ENCODE peak calls at places on chromosomes 7 and 10, in eight cellular contexts. D is body of pancreas, G is Calu3, R is neural crest cell, E is GM20000, B is A673, J is colonic mucosa, P is IMR-90. L is an unnamed sample.

GRCh38 chr7:114214454-114214853 is 200.2 kb upstream of the FOXP2 start:
- DNase-seq in E (no peak), R (no peak), D (no peak), J (no peak), B (no peak), G (no peak), P (no peak), L (no peak)

GRCh38 chr7:117173001-117173400 is 149.9 kb downstream of the WNT2 start:
- DNase-seq in P (no peak), E (no peak), J (no peak), R (no peak), B (no peak), D (no peak), G (no peak), L (no peak)

GRCh38 chr10:17847586-17848296 is 38.6 kb downstream of the MRC1 start:
- DNase-seq in B (peak; percentile 59), J (no peak), R (no peak), P (peak; percentile 34), D (no peak), E (no peak), G (no peak), L (no peak)

GRCh38 chr10:59864141-59864962 is 42.0 kb downstream of the CCDC6 start:
- DNase-seq in B (no peak), P (no peak), G (no peak), D (no peak), J (no peak), E (no peak), R (no peak), L (no peak)

GRCh38 chr7:13188236-13188635 is 500.8 kb downstream of the ARL4A start:
- DNase-seq in E (no peak), G (peak; percentile 33), P (no peak), R (no peak), J (no peak), B (no peak), D (no peak), L (no peak)

GRCh38 chr10:133237241-133238065 is at the start of gene VENTX:
- DNase-seq in E (no peak), G (no peak), B (no peak), D (no peak), J (no peak), R (no peak), P (no peak), L (no peak)

GRCh38 chr7:7922684-7923385 is 45.8 kb upstream of the GLCCI1 start:
- DNase-seq in G (no peak), R (no peak), J (no peak), E (no peak), D (no peak), P (no peak), B (no peak), L (no peak)

GRCh38 chr7:105862276-105862675 is 14.1 kb downstream of the ATXN7L1 start:
- DNase-seq in R (no peak), G (no peak), B (no peak), E (no peak), D (no peak), P (no peak), J (no peak), L (no peak)

GRCh38 chr10:91653214-91653875 is 20.5 kb upstream of the PPP1R3C start:
- DNase-seq in G (no peak), D (no peak), P (peak; percentile 77), J (no peak), B (peak; percentile 13), R (no peak), E (no peak), L (no peak)

GRCh38 chr10:19209319-19209718 is 160.7 kb downstream of the MALRD1 start:
- DNase-seq in J (no peak), R (no peak), D (no peak), G (no peak), E (no peak), B (peak; percentile 17), P (no peak), L (no peak)

GRCh38 chr10:27771231-27771630 is 25.6 kb upstream of the MKX start:
- DNase-seq in P (no peak), J (no peak), E (no peak), R (no peak), B (no peak), G (no peak), D (no peak), L (no peak)

DNA sequence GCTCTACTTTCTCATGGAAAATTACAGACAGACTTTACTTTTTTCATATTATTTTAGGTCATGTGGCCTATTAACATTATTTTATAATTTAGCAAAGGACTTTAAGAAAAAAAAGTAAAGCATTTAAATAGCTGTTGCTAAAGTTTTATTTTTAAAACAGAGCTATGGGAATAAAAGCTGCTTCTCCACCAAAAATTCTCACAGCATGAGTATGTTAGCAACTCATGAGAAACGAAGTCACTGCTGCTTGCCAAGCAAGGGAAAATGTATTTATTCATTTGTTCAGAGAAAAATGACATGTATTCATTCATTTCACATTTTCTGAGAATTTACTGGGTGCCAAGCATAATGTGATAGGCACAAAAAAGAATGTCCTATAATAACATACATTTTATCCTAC is 5.1 kb downstream of the LRRC72 start:
- DNase-seq in G (no peak), J (no peak), E (no peak), B (no peak), R (no peak), P (peak; percentile 6), D (no peak), L (no peak)
- TF ChIP-seq CTCF in G (no peak), J (no peak), E (no peak), B (no peak), R (no peak), P (no peak), D (no peak), L (no peak)

GRCh38 chr7:26864309-26865093 is at the start of gene SKAP2:
- DNase-seq in J (peak; percentile 99), D (peak; percentile 99), G (peak; percentile 100), P (peak; percentile 99), R (peak; percentile 97), E (peak; percentile 91), B (peak; percentile 95), L (peak; percentile 88)
- TF ChIP-seq CTCF in J (no peak), D (no peak), G (no peak), P (no peak), R (no peak), E (no peak), B (no peak), L (no peak)

DNA sequence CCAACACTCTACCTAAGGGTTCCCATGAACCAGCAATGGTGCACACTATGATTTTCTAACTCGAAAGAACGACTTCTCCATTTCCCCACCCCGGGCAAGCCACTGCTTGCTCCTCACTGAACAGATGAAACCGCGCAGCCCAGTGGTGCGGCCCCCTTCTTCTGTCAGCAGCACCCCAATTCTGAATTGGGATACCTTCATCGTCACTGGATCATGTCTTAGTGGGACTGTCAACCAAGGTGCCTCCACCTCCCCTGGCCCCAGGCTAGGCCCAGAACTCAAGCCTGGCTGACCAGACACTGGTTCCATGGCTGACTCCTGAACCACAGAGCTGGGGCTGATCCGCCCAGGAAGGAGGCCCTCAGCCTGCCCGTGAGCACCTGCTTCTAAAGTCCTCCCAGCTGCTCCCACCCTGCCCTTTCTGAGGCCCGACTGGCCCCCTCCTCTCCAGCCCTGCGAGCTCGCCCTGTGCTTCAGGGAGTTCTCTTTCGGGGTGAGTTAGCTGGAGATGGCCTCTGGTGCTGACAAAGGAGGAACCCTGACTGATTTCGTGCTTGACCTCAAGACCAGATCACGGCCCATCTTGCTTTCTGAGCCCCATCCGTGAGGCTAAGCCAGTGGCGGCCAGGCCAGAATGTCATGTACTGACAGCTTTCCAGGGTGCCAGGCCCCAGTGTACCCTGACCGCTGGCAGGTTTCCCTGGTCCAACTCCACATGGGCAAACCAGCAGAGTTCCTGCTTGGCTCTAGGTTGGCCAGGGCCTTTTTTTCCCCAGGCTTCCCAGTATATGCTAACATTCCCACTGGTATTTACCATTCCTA is 44.5 kb downstream of the FAM53B start:
- DNase-seq in B (no peak), D (no peak), R (no peak), G (no peak), J (no peak), P (no peak), E (no peak), L (no peak)
- TF ChIP-seq CTCF in B (no peak), D (no peak), R (no peak), G (no peak), J (no peak), P (no peak), E (no peak), L (no peak)

GRCh38 chr10:55631071-55631654 is 729.9 kb downstream of the ZWINT start:
- DNase-seq in P (no peak), E (peak; percentile 39), R (peak; percentile 87), B (peak; percentile 17), J (peak; percentile 41), D (peak; percentile 60), G (no peak), L (peak; percentile 68)
- TF ChIP-seq CTCF in P (peak; percentile 24), E (peak; percentile 51), R (peak; percentile 87), B (peak; percentile 37), J (peak; percentile 40), D (peak; percentile 75), G (no peak), L (peak; percentile 67)

DNA sequence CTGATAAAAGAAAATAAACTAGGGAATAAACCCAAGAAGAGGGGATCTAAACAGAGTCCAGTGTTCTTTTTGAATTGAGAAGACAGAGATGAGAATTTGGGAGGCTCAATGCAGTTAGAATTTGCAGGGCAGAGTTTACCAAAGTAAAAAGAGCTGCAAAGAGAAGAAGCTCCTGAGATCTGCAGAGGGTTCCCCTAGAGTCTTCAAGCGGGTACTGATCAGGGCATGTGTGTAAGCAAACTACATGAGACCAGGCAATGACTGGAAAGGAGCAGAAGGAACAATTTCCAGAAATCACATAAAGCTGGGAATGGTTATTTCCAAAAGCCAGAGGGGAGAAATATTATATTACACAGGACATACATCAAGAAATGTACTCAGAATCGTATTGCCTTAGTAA is 58.1 kb upstream of the TES start:
- DNase-seq in J (no peak), P (no peak), E (no peak), R (no peak), D (no peak), G (no peak), B (no peak), L (no peak)
- TF ChIP-seq CTCF in J (no peak), P (no peak), E (no peak), R (no peak), D (no peak), G (no peak), B (no peak), L (no peak)

L was measured in GM13977.